ENCODE peak calls at places on chromosomes 2 and 18, in ten cellular contexts. R is thyroid gland, J is A549, A is body of pancreas, C is uterus, W is right lobe of liver, V is IMR-90, Q is suprapubic skin, D is prostate gland, Y is lower leg skin. K is an unnamed sample.

GRCh38 chr2:64609229-64609994 is 44.3 kb downstream of the SERTAD2 start:
- DNase-seq in R (peak), J (peak), A (peak), C (peak), W (peak), V (peak), Q (no peak), D (no peak), Y (no peak), K (peak)

GRCh38 chr2:8152392-8153257 is 529.2 kb upstream of the ID2 start:
- DNase-seq in R (no peak), J (no peak), A (no peak), C (no peak), W (no peak), V (no peak), Q (no peak), D (no peak), Y (no peak), K (peak)

GRCh38 chr2:199186226-199186864 is 271.4 kb downstream of the SATB2 start:
- DNase-seq in R (no peak), J (no peak), A (no peak), C (no peak), W (no peak), V (no peak), Q (no peak), D (no peak), Y (no peak), K (no peak)

GRCh38 chr18:44500820-44501670 is 179.6 kb upstream of the SETBP1 start:
- DNase-seq in R (no peak), J (no peak), A (no peak), C (no peak), W (no peak), V (no peak), Q (no peak), D (no peak), Y (no peak), K (no peak)

GRCh38 chr2:69724540-69725159 is 17.3 kb upstream of the ANXA4 start:
- DNase-seq in R (peak), J (peak), A (peak), C (peak), W (peak), V (peak), Q (peak), D (peak), Y (peak), K (peak)

GRCh38 chr18:43772907-43773306 is 495.6 kb upstream of the SYT4 start:
- DNase-seq in R (peak), J (no peak), A (no peak), C (no peak), W (no peak), V (no peak), Q (no peak), D (no peak), Y (no peak), K (no peak)

GRCh38 chr2:178455947-178456346 is 4.8 kb downstream of the PJVK start:
- DNase-seq in R (no peak), J (no peak), A (no peak), C (no peak), W (no peak), V (no peak), Q (no peak), D (no peak), Y (no peak), K (no peak)

GRCh38 chr2:27798948-27799645 is 27.6 kb downstream of the MRPL33 start:
- DNase-seq in R (peak), J (peak), A (peak), C (peak), W (no peak), V (peak), Q (no peak), D (no peak), Y (no peak), K (peak)

GRCh38 chr2:28818053-28818452 is 7.4 kb downstream of the SPDYA start:
- DNase-seq in R (no peak), J (no peak), A (no peak), C (no peak), W (no peak), V (no peak), Q (no peak), D (no peak), Y (no peak), K (no peak)

GRCh38 chr2:78686754-78687153 is 338.7 kb upstream of the REG3G start:
- DNase-seq in R (no peak), J (no peak), A (no peak), C (no peak), W (no peak), V (no peak), Q (no peak), D (no peak), Y (no peak), K (no peak)

GRCh38 chr2:49616800-49617199 is 462.5 kb upstream of the FSHR start:
- DNase-seq in R (no peak), J (no peak), A (peak), C (no peak), W (no peak), V (no peak), Q (no peak), D (no peak), Y (no peak), K (peak)

GRCh38 chr2:215435261-215435808 is 533 bp downstream of the FN1 start:
- DNase-seq in R (peak), J (peak), A (peak), C (peak), W (no peak), V (no peak), Q (peak), D (no peak), Y (no peak), K (peak)

GRCh38 chr2:25341031-25341727 is 546 bp downstream of the DNMT3A start:
- DNase-seq in R (peak), J (no peak), A (peak), C (peak), W (no peak), V (no peak), Q (no peak), D (no peak), Y (no peak), K (peak)

GRCh38 chr18:9353596-9353995 is 19.0 kb downstream of the TWSG1 start:
- DNase-seq in R (no peak), J (no peak), A (no peak), C (no peak), W (no peak), V (no peak), Q (no peak), D (no peak), Y (no peak), K (no peak)

GRCh38 chr18:32661486-32662299 is 111.1 kb downstream of the KLHL14 start:
- DNase-seq in R (no peak), J (no peak), A (no peak), C (no peak), W (no peak), V (no peak), Q (no peak), D (no peak), Y (no peak), K (no peak)

GRCh38 chr2:143294068-143294467 is 164.8 kb downstream of the ARHGAP15 start:
- DNase-seq in R (no peak), J (no peak), A (no peak), C (no peak), W (no peak), V (no peak), Q (no peak), D (no peak), Y (no peak), K (no peak)

GRCh38 chr2:7673843-7674242 is 756.6 kb downstream of the RNF144A start:
- DNase-seq in R (no peak), J (no peak), A (no peak), C (no peak), W (no peak), V (no peak), Q (no peak), D (no peak), Y (no peak), K (no peak)

GRCh38 chr2:11556101-11556806 is 22.4 kb downstream of the GREB1 start:
- DNase-seq in R (no peak), J (no peak), A (no peak), C (peak), W (no peak), V (no peak), Q (no peak), D (no peak), Y (peak), K (peak)

GRCh38 chr2:11551569-11552259 is 17.9 kb downstream of the GREB1 start:
- DNase-seq in R (no peak), J (no peak), A (no peak), C (no peak), W (no peak), V (no peak), Q (no peak), D (no peak), Y (peak), K (no peak)

GRCh38 chr2:11552260-11552638 is 18.4 kb downstream of the GREB1 start:
- DNase-seq in R (no peak), J (no peak), A (no peak), C (no peak), W (no peak), V (no peak), Q (no peak), D (no peak), Y (peak), K (no peak)

GRCh38 chr2:11553661-11554429 is 20.0 kb downstream of the GREB1 start:
- DNase-seq in R (no peak), J (no peak), A (no peak), C (no peak), W (no peak), V (peak), Q (no peak), D (no peak), Y (peak), K (peak)

DNA sequence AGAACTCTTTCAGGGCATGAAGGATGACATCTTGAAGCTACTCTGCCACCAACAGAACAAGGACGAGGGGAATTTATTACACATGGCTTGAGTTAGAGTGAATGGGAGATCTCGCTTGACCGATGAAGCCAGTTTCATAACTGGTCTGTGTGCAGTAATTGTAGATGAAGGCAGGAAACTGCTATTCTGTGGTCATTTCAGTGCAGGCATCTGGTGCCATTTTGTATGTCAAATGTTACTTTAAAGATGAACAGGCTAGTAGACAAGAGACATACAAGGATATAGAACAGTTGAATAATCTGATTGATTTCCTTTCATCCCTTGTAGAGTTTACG is 20.6 kb downstream of the GREB1 start:
- DNase-seq in R (no peak), J (no peak), A (no peak), C (no peak), W (no peak), V (no peak), Q (no peak), D (no peak), Y (no peak), K (no peak)
- H3K4me3 ChIP-seq in R (no peak), J (no peak), A (no peak), C (peak), W (no peak), V (no peak), Q (no peak), D (no peak), Y (no peak), K (peak)

DNA sequence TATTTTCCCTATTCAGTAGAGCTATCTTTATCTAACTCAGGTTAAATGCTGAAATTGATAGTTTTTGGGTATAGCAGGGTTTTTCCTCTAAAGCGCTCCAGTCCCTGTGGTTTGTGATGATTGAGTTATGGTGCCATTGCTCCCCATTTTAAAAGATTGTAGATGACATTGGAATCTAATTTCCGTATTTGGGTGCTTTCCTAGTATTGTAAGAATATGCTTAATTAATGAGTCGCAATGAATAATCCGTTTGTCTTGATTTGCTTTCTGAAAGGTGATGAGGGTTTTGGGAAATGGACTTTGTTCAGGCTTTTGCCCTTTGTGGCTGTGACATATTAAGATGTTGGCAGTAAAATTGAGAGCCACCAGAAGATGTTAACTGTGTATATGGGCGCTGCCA is 3.9 kb downstream of the RPS7 start:
- DNase-seq in R (no peak), J (no peak), A (no peak), C (no peak), W (no peak), V (no peak), Q (no peak), D (no peak), Y (no peak), K (no peak)
- TF ChIP-seq POLR2A in R (no peak), J (no peak), A (no peak), C (no peak), W (no peak), V (no peak), Q (no peak), D (no peak), Y (no peak), K (no peak)

GRCh38 chr2:111986116-111986900 is 68.8 kb upstream of the TMEM87B start:
- DNase-seq in R (no peak), J (no peak), A (no peak), C (no peak), W (no peak), V (peak), Q (no peak), D (no peak), Y (no peak), K (no peak)
- H3K4me3 ChIP-seq in R (no peak), J (no peak), A (no peak), C (no peak), W (no peak), V (no peak), Q (no peak), D (no peak), Y (no peak), K (no peak)

GRCh38 chr2:128236491-128237035 is 82.1 kb downstream of the HS6ST1 start:
- DNase-seq in R (no peak), J (no peak), A (no peak), C (no peak), W (no peak), V (peak), Q (no peak), D (no peak), Y (peak), K (no peak)

GRCh38 chr2:128234613-128235012 is 84.1 kb downstream of the HS6ST1 start:
- DNase-seq in R (no peak), J (no peak), A (no peak), C (no peak), W (no peak), V (no peak), Q (no peak), D (no peak), Y (peak), K (no peak)

GRCh38 chr2:128233790-128234395 is 84.8 kb downstream of the HS6ST1 start:
- DNase-seq in R (no peak), J (no peak), A (no peak), C (no peak), W (no peak), V (no peak), Q (no peak), D (no peak), Y (peak), K (no peak)

GRCh38 chr2:128235581-128235980 is 83.1 kb downstream of the HS6ST1 start:
- DNase-seq in R (no peak), J (no peak), A (no peak), C (no peak), W (no peak), V (no peak), Q (no peak), D (no peak), Y (peak), K (no peak)

DNA sequence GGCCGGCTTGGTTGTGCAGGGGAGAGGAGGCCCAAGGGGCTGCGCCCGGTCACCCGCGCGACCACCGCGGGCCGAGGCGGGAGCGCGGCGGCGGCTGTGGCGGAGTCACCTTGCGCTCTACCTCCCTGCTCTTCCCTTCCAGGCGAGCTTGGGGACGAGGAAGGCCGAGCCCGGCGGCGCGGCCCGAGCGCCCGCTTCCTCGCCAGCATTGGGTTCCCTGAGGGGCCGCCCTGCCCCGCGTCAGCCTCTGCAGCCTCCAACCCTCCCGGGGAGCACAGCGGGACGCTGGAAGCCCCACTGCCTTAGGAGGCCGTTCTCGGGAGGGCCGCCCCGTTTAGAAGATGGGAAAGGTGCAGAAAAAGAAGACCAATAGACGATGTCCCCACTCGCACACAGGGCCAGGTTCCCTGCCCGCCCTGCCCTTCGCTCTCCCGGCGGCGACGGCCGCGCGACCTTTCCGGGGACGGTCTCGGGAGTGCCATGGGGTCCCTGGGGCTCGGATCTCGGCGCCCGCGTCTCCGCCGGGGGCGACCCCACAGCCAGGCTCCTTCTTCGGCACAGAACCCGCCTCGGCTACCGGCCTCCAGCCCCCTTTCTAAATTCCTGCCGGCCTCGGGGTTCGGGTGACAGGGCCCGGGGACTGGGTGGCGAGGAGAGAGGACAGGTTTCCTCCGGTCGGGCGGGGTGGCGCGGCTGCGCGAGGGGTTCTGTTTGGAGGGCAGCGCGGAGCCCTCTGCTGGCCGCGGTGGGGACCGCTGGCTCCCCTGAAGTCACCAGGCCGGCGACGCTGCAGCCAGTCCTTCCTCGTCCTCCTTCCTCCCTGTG is 85.5 kb downstream of the HS6ST1 start:
- DNase-seq in R (peak), J (peak), A (peak), C (peak), W (peak), V (peak), Q (peak), D (peak), Y (peak), K (peak)
- TF ChIP-seq POLR2A in R (peak), J (peak), A (no peak), C (no peak), W (peak), V (no peak), Q (no peak), D (peak), Y (no peak), K (no peak)

K was measured in NB4.